ENCODE peak calls at places on chromosome 21, in seven cellular contexts. One of them, this sample, is unnamed.

GRCh38 chr21:45846373-45847160 is 135.0 kb upstream of the COL6A1 start:
- DNase-seq in fibroblast of gingiva: peak
- DNase-seq in cardiac fibroblast: peak
- DNase-seq in activated naive CD4-positive, alpha-beta T cell: no peak
- DNase-seq in GDM1: no peak
- DNase-seq in HFF-Myc: no peak
- DNase-seq in brain microvascular endothelial cell: no peak
- DNase-seq in this sample: no peak

GRCh38 chr21:41565550-41565949 is 57.6 kb upstream of the TMPRSS2 start:
- DNase-seq in cardiac fibroblast: no peak
- DNase-seq in brain microvascular endothelial cell: no peak
- DNase-seq in GDM1: no peak
- DNase-seq in fibroblast of gingiva: no peak
- DNase-seq in activated naive CD4-positive, alpha-beta T cell: no peak
- DNase-seq in HFF-Myc: no peak
- DNase-seq in this sample: no peak

GRCh38 chr21:44816761-44817505 is 929 bp downstream of the SUMO3 start:
- DNase-seq in fibroblast of gingiva: no peak
- DNase-seq in GDM1: no peak
- DNase-seq in HFF-Myc: no peak
- DNase-seq in brain microvascular endothelial cell: no peak
- DNase-seq in activated naive CD4-positive, alpha-beta T cell: no peak
- DNase-seq in cardiac fibroblast: no peak
- DNase-seq in this sample: no peak

GRCh38 chr21:23016617-23017016 is 2018.4 kb downstream of the NCAM2 start:
- DNase-seq in HFF-Myc: no peak
- DNase-seq in fibroblast of gingiva: no peak
- DNase-seq in activated naive CD4-positive, alpha-beta T cell: no peak
- DNase-seq in brain microvascular endothelial cell: no peak
- DNase-seq in GDM1: no peak
- DNase-seq in cardiac fibroblast: no peak
- DNase-seq in this sample: peak

GRCh38 chr21:42654179-42654912 is 925 bp downstream of the PDE9A start:
- DNase-seq in fibroblast of gingiva: no peak
- DNase-seq in activated naive CD4-positive, alpha-beta T cell: no peak
- DNase-seq in cardiac fibroblast: no peak
- DNase-seq in GDM1: no peak
- DNase-seq in HFF-Myc: no peak
- DNase-seq in brain microvascular endothelial cell: no peak
- DNase-seq in this sample: peak

GRCh38 chr21:37566790-37567725 is 200.5 kb downstream of the DYRK1A start:
- DNase-seq in activated naive CD4-positive, alpha-beta T cell: no peak
- DNase-seq in fibroblast of gingiva: no peak
- DNase-seq in cardiac fibroblast: peak
- DNase-seq in brain microvascular endothelial cell: no peak
- DNase-seq in HFF-Myc: no peak
- DNase-seq in GDM1: no peak
- DNase-seq in this sample: no peak

GRCh38 chr21:34986561-34987533 is 62.3 kb downstream of the RUNX1 start:
- DNase-seq in brain microvascular endothelial cell: peak
- DNase-seq in cardiac fibroblast: peak
- DNase-seq in fibroblast of gingiva: peak
- DNase-seq in HFF-Myc: no peak
- DNase-seq in activated naive CD4-positive, alpha-beta T cell: peak
- DNase-seq in GDM1: no peak
- DNase-seq in this sample: no peak

GRCh38 chr21:32994305-32994704 is 31.4 kb upstream of the OLIG2 start:
- DNase-seq in cardiac fibroblast: peak
- DNase-seq in fibroblast of gingiva: no peak
- DNase-seq in GDM1: no peak
- DNase-seq in activated naive CD4-positive, alpha-beta T cell: no peak
- DNase-seq in HFF-Myc: no peak
- DNase-seq in brain microvascular endothelial cell: peak
- DNase-seq in this sample: no peak

GRCh38 chr21:33051925-33052324 is 18.0 kb upstream of the OLIG1 start:
- DNase-seq in activated naive CD4-positive, alpha-beta T cell: no peak
- DNase-seq in brain microvascular endothelial cell: no peak
- DNase-seq in GDM1: no peak
- DNase-seq in fibroblast of gingiva: no peak
- DNase-seq in cardiac fibroblast: no peak
- DNase-seq in HFF-Myc: no peak
- DNase-seq in this sample: no peak

GRCh38 chr21:40902993-40903392 is 56.0 kb upstream of the DSCAM start:
- DNase-seq in HFF-Myc: no peak
- DNase-seq in activated naive CD4-positive, alpha-beta T cell: no peak
- DNase-seq in fibroblast of gingiva: no peak
- DNase-seq in GDM1: no peak
- DNase-seq in brain microvascular endothelial cell: no peak
- DNase-seq in cardiac fibroblast: no peak
- DNase-seq in this sample: no peak

GRCh38 chr21:26177741-26178452 is 7.3 kb upstream of the APP start:
- DNase-seq in fibroblast of gingiva: no peak
- DNase-seq in brain microvascular endothelial cell: no peak
- DNase-seq in cardiac fibroblast: no peak
- DNase-seq in GDM1: no peak
- DNase-seq in activated naive CD4-positive, alpha-beta T cell: no peak
- DNase-seq in HFF-Myc: no peak
- DNase-seq in this sample: no peak

GRCh38 chr21:37914211-37914900 is 1.9 kb downstream of the KCNJ6 start:
- DNase-seq in activated naive CD4-positive, alpha-beta T cell: no peak
- DNase-seq in fibroblast of gingiva: no peak
- DNase-seq in brain microvascular endothelial cell: peak
- DNase-seq in GDM1: no peak
- DNase-seq in cardiac fibroblast: peak
- DNase-seq in HFF-Myc: no peak
- DNase-seq in this sample: no peak

GRCh38 chr21:35102488-35103407 is 53.6 kb upstream of the RUNX1 start:
- DNase-seq in fibroblast of gingiva: no peak
- DNase-seq in brain microvascular endothelial cell: peak
- DNase-seq in HFF-Myc: no peak
- DNase-seq in cardiac fibroblast: no peak
- DNase-seq in activated naive CD4-positive, alpha-beta T cell: peak
- DNase-seq in GDM1: peak
- DNase-seq in this sample: no peak